ENCODE peak calls at places on chromosome 1, in ten cellular contexts. J, P, W, N, S, U, I, D, A and H are unnamed samples.

GRCh38 chr1:184254849-184255248 is 132.0 kb upstream of the C1orf21 start:
- DNase-seq in I (no peak), U (no peak), P (no peak), A (no peak), N (no peak), D (no peak), S (no peak), J (no peak), W (no peak), H (no peak)

GRCh38 chr1:223102797-223103533 is 40.1 kb downstream of the TLR5 start:
- DNase-seq in P (no peak), D (peak; percentile 81), I (peak; percentile 15), A (no peak), S (no peak), W (no peak), U (no peak), N (no peak), J (no peak), H (no peak)

GRCh38 chr1:116268211-116268610 is 104.8 kb upstream of the ATP1A1 start:
- DNase-seq in A (no peak), I (no peak), N (no peak), U (no peak), P (no peak), S (no peak), W (no peak), J (no peak), D (peak; percentile 64), H (peak; percentile 73)

GRCh38 chr1:209737118-209737505 is 18.7 kb upstream of the TRAF3IP3 start:
- DNase-seq in D (no peak), U (no peak), W (no peak), A (no peak), P (no peak), I (no peak), S (no peak), J (no peak), N (no peak), H (no peak)

GRCh38 chr1:8625981-8626898 is 191.2 kb downstream of the RERE start:
- DNase-seq in W (no peak), N (no peak), J (peak; percentile 78), I (peak; percentile 80), U (no peak), D (no peak), P (no peak), A (no peak), S (no peak), H (peak; percentile 13)

GRCh38 chr1:10867914-10868598 is 71.6 kb upstream of the CASZ1 start:
- DNase-seq in S (no peak), U (no peak), A (no peak), D (no peak), P (no peak), W (no peak), J (no peak), N (no peak), I (no peak), H (no peak)

GRCh38 chr1:8374812-8375211 is 56.9 kb downstream of the SLC45A1 start:
- DNase-seq in D (peak; percentile 48), P (no peak), S (no peak), A (no peak), N (no peak), I (peak; percentile 54), J (peak; percentile 49), U (no peak), W (no peak), H (peak; percentile 39)

GRCh38 chr1:159924025-159924790 is 1.1 kb downstream of the TAGLN2 start:
- DNase-seq in J (peak; percentile 24), I (peak; percentile 93), U (no peak), S (peak; percentile 20), W (peak; percentile 94), D (peak; percentile 93), A (peak; percentile 92), N (peak; percentile 62), P (no peak), H (peak; percentile 98)

GRCh38 chr1:234670936-234671628 is 61.1 kb upstream of the IRF2BP2 start:
- DNase-seq in D (peak; percentile 69), S (no peak), A (no peak), I (peak; percentile 58), W (no peak), U (no peak), J (peak; percentile 38), P (no peak), N (no peak), H (no peak)

GRCh38 chr1:83641206-83641658 is 357.7 kb downstream of the TTLL7 start:
- DNase-seq in U (no peak), N (no peak), D (no peak), P (no peak), I (no peak), S (no peak), J (no peak), A (no peak), W (no peak), H (no peak)
- H3K27ac ChIP-seq in U (no peak overlapping the region), N (no peak overlapping the region), D (no peak overlapping the region), P (peak overlapping the region; percentile 34), I (no peak overlapping the region), S (no peak overlapping the region), J (no peak overlapping the region), A (peak overlapping the region; percentile 27), W (peak overlapping the region; percentile 40), H (no peak overlapping the region)

DNA sequence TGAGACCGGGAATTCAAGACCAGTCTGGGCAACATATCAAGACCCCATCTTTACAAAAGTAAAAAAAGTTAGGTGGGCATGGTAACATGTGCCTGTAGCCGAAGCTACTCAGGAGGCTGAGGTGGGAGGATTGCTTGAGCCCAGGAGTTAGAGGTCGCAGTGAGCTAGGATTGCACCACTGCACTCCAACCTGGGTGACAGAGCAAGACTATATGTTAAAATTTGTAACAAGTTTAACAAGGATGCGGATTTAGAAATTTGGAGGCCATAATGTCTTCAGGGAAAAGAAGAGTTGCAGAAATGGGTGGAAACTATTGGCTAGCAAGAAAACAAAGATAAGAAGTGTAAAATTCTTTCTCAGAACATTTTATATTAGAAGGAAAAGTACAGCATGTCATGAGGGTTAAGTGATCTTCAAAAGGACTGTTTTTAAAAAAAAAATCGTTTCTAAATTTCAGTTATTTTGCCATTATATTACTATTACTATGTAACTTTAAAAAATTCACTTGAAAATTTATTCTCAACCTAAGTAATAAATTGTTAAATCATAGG is 17.6 kb downstream of the SOAT1 start:
- DNase-seq in P (no peak), A (no peak), D (no peak), N (no peak), W (no peak), I (no peak), U (no peak), S (no peak), J (no peak), H (no peak)
- H3K27ac ChIP-seq in P (peak overlapping the region; percentile 56), A (peak overlapping the region; percentile 34), D (no peak overlapping the region), N (no peak overlapping the region), W (no peak overlapping the region), I (no peak overlapping the region), U (no peak overlapping the region), S (no peak overlapping the region), J (no peak overlapping the region), H (peak overlapping the region; percentile 79)

DNA sequence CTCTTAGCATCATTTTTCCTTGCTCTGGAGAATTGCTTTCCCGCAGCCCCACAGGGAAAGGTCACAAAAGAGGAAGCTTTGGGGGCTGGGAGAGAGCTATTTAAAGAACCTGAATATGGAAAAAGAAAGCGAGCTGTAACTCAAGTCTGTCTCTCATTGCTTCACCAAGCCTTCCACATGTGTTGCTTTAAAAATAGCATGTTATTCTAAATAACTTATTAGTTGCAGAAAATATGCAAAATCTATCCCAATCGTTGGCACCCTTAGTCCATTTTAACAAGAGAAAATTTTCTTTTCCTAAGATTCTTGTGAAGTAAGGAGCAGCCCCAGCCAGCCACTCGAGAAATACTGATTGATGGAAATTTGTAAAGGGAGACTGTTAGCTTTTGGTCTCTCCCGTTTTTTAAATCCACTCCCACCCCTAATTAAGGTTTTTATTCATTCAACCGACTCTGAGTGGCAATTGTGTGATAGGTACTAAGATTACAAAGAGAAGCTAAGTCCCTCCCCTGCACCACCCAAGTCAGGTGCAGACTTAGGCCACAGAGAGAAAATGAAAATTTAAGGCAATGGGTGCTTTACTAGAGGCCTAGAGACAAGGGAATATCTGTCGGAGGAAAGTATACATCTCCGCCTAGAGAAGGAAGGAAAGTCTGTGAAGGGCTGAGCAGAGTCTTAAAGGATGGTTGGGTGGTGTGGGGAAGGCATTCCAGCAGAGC is 828 bp downstream of the CYP4X1 start:
- DNase-seq in W (no peak), I (no peak), J (no peak), N (no peak), S (no peak), P (no peak), A (no peak), U (no peak), D (peak; percentile 2), H (no peak)
- H3K27ac ChIP-seq in W (no peak overlapping the region), I (no peak overlapping the region), J (no peak overlapping the region), N (no peak overlapping the region), S (no peak overlapping the region), P (peak overlapping the region; percentile 63), A (no peak overlapping the region), U (no peak overlapping the region), D (no peak overlapping the region), H (no peak overlapping the region)

GRCh38 chr1:171161431-171161830 is 23.7 kb upstream of the FMO2 start:
- DNase-seq in D (no peak), A (no peak), J (no peak), S (no peak), W (no peak), U (no peak), I (no peak), N (no peak), P (no peak), H (no peak)

GRCh38 chr1:171158089-171158488 is 27.0 kb upstream of the FMO2 start:
- DNase-seq in W (no peak), A (no peak), S (no peak), P (no peak), D (no peak), N (no peak), J (no peak), I (no peak), U (no peak), H (no peak)

GRCh38 chr1:171160181-171160580 is 24.9 kb upstream of the FMO2 start:
- DNase-seq in I (no peak), N (no peak), U (no peak), D (peak; percentile 20), A (no peak), J (peak; percentile 36), P (no peak), W (no peak), S (no peak), H (no peak)

GRCh38 chr1:171155484-171155883 is 29.6 kb upstream of the FMO2 start:
- DNase-seq in N (no peak), J (no peak), A (no peak), I (no peak), W (no peak), D (no peak), S (no peak), U (no peak), P (no peak), H (no peak)

GRCh38 chr1:171160611-171161354 is 24.3 kb upstream of the FMO2 start:
- DNase-seq in A (no peak), J (peak; percentile 49), U (no peak), W (no peak), N (no peak), S (no peak), I (no peak), P (no peak), D (peak; percentile 20), H (no peak)
- H3K27ac ChIP-seq in A (peak overlapping the region; percentile 44), J (peak overlapping the region; percentile 66), U (no peak overlapping the region), W (no peak overlapping the region), N (no peak overlapping the region), S (no peak overlapping the region), I (no peak overlapping the region), P (peak overlapping the region; percentile 30), D (peak overlapping the region; percentile 73), H (no peak overlapping the region)

GRCh38 chr1:232581932-232582331 is 48.0 kb downstream of the SIPA1L2 start:
- DNase-seq in I (no peak), D (no peak), N (no peak), A (no peak), W (no peak), J (no peak), S (no peak), U (no peak), P (no peak), H (no peak)
- H3K27ac ChIP-seq in I (no peak overlapping the region), D (no peak overlapping the region), N (no peak overlapping the region), A (no peak overlapping the region), W (no peak overlapping the region), J (no peak overlapping the region), S (no peak overlapping the region), U (no peak overlapping the region), P (no peak overlapping the region), H (no peak overlapping the region)